ENCODE peak calls at places on chromosomes 7 and 10, in five cellular contexts. One of them, this sample, is unnamed.

GRCh38 chr10:15262036-15262713 is 93.7 kb upstream of the NMT2 start:
- DNase-seq in iris pigment epithelial cell: peak; percentile 40
- DNase-seq in WTC11: no peak
- DNase-seq in amygdala: no peak
- DNase-seq in HTR-8/SVneo: no peak
- DNase-seq in this sample: peak; percentile 56

GRCh38 chr7:88312061-88312663 is 5.5 kb upstream of the STEAP4 start:
- DNase-seq in iris pigment epithelial cell: peak; percentile 6
- DNase-seq in WTC11: no peak
- DNase-seq in amygdala: no peak
- DNase-seq in HTR-8/SVneo: no peak
- DNase-seq in this sample: no peak

GRCh38 chr10:28302668-28303488 is at the start of gene MPP7:
- DNase-seq in iris pigment epithelial cell: peak; percentile 99
- DNase-seq in WTC11: peak; percentile 95
- DNase-seq in amygdala: peak; percentile 94
- DNase-seq in HTR-8/SVneo: peak; percentile 95
- DNase-seq in this sample: peak; percentile 99

GRCh38 chr10:70053896-70054641 is 1.4 kb downstream of the MACROH2A2 start:
- DNase-seq in iris pigment epithelial cell: no peak
- DNase-seq in WTC11: peak; percentile 70
- DNase-seq in amygdala: no peak
- DNase-seq in HTR-8/SVneo: peak; percentile 33
- DNase-seq in this sample: peak; percentile 6

GRCh38 chr7:139931190-139932007 is 102.3 kb downstream of the TBXAS1 start:
- DNase-seq in iris pigment epithelial cell: no peak
- DNase-seq in WTC11: no peak
- DNase-seq in amygdala: no peak
- DNase-seq in HTR-8/SVneo: no peak
- DNase-seq in this sample: no peak

GRCh38 chr7:48262606-48263005 is 91.3 kb downstream of the ABCA13 start:
- DNase-seq in iris pigment epithelial cell: no peak
- DNase-seq in WTC11: no peak
- DNase-seq in amygdala: no peak
- DNase-seq in HTR-8/SVneo: no peak
- DNase-seq in this sample: no peak

GRCh38 chr7:114830952-114831351 is 90.9 kb upstream of the MDFIC start:
- DNase-seq in iris pigment epithelial cell: no peak
- DNase-seq in WTC11: no peak
- DNase-seq in amygdala: no peak
- DNase-seq in HTR-8/SVneo: no peak
- DNase-seq in this sample: no peak

GRCh38 chr10:115861455-115861854 is 411.6 kb downstream of the GFRA1 start:
- DNase-seq in iris pigment epithelial cell: peak; percentile 73
- DNase-seq in WTC11: no peak
- DNase-seq in amygdala: no peak
- DNase-seq in HTR-8/SVneo: no peak
- DNase-seq in this sample: no peak

GRCh38 chr10:125174360-125174759 is 14.0 kb upstream of the CTBP2 start:
- DNase-seq in iris pigment epithelial cell: no peak
- DNase-seq in WTC11: no peak
- DNase-seq in amygdala: no peak
- DNase-seq in HTR-8/SVneo: no peak
- DNase-seq in this sample: no peak

GRCh38 chr10:86413046-86413728 is 46.6 kb upstream of the GRID1 start:
- DNase-seq in iris pigment epithelial cell: peak; percentile 73
- DNase-seq in WTC11: no peak
- DNase-seq in amygdala: no peak
- DNase-seq in HTR-8/SVneo: no peak
- DNase-seq in this sample: no peak

GRCh38 chr10:77321868-77322267 is 315.7 kb downstream of the KCNMA1 start:
- DNase-seq in iris pigment epithelial cell: no peak
- DNase-seq in WTC11: no peak
- DNase-seq in amygdala: no peak
- DNase-seq in HTR-8/SVneo: no peak
- DNase-seq in this sample: no peak

GRCh38 chr10:78473016-78473415 is 439.4 kb downstream of the RPS24 start:
- DNase-seq in iris pigment epithelial cell: no peak
- DNase-seq in WTC11: peak; percentile 39
- DNase-seq in amygdala: no peak
- DNase-seq in HTR-8/SVneo: no peak
- DNase-seq in this sample: no peak

GRCh38 chr7:97307521-97308108 is 190.1 kb downstream of the SDHAF3 start:
- DNase-seq in iris pigment epithelial cell: peak; percentile 90
- DNase-seq in WTC11: no peak
- DNase-seq in amygdala: no peak
- DNase-seq in HTR-8/SVneo: no peak
- DNase-seq in this sample: no peak

GRCh38 chr7:43318188-43318587 is 205.7 kb downstream of the HECW1 start:
- DNase-seq in iris pigment epithelial cell: no peak
- DNase-seq in WTC11: no peak
- DNase-seq in amygdala: no peak
- DNase-seq in HTR-8/SVneo: no peak
- DNase-seq in this sample: no peak

GRCh38 chr7:537911-538634 is 18.4 kb upstream of the PDGFA start:
- DNase-seq in iris pigment epithelial cell: peak; percentile 72
- DNase-seq in WTC11: no peak
- DNase-seq in amygdala: no peak
- DNase-seq in HTR-8/SVneo: peak; percentile 99
- DNase-seq in this sample: peak; percentile 55

GRCh38 chr7:12094365-12094921 is 116.7 kb upstream of the TMEM106B start:
- DNase-seq in iris pigment epithelial cell: no peak
- DNase-seq in WTC11: peak; percentile 57
- DNase-seq in amygdala: no peak
- DNase-seq in HTR-8/SVneo: no peak
- DNase-seq in this sample: peak; percentile 64

GRCh38 chr7:117582219-117582704 is 102.4 kb downstream of the CFTR start:
- DNase-seq in iris pigment epithelial cell: peak; percentile 96
- DNase-seq in WTC11: peak; percentile 14
- DNase-seq in amygdala: no peak
- DNase-seq in HTR-8/SVneo: peak; percentile 72
- DNase-seq in this sample: peak; percentile 1

GRCh38 chr10:27815261-27815660 is 69.6 kb upstream of the MKX start:
- DNase-seq in iris pigment epithelial cell: no peak
- DNase-seq in WTC11: no peak
- DNase-seq in amygdala: no peak
- DNase-seq in HTR-8/SVneo: no peak
- DNase-seq in this sample: no peak

GRCh38 chr10:71473671-71474599 is 77.2 kb downstream of the CDH23 start:
- DNase-seq in iris pigment epithelial cell: no peak
- DNase-seq in WTC11: no peak
- DNase-seq in amygdala: no peak
- DNase-seq in HTR-8/SVneo: no peak
- DNase-seq in this sample: no peak

GRCh38 chr10:69344591-69345244 is 66.4 kb downstream of the HK1 start:
- DNase-seq in iris pigment epithelial cell: no peak
- DNase-seq in WTC11: no peak
- DNase-seq in amygdala: no peak
- DNase-seq in HTR-8/SVneo: no peak
- DNase-seq in this sample: no peak

GRCh38 chr10:36172574-36172973 is 530.5 kb upstream of the FZD8 start:
- DNase-seq in iris pigment epithelial cell: peak; percentile 90
- DNase-seq in WTC11: no peak
- DNase-seq in amygdala: no peak
- DNase-seq in HTR-8/SVneo: peak; percentile 26
- DNase-seq in this sample: no peak

GRCh38 chr10:70381491-70382421 is 669 bp downstream of the LRRC20 start:
- DNase-seq in iris pigment epithelial cell: no peak
- DNase-seq in WTC11: peak; percentile 62
- DNase-seq in amygdala: peak; percentile 50
- DNase-seq in HTR-8/SVneo: no peak
- DNase-seq in this sample: peak; percentile 21

GRCh38 chr7:153090757-153091156 is 331.2 kb downstream of the ACTR3B start:
- DNase-seq in iris pigment epithelial cell: no peak
- DNase-seq in WTC11: no peak
- DNase-seq in amygdala: no peak
- DNase-seq in HTR-8/SVneo: no peak
- DNase-seq in this sample: no peak

GRCh38 chr10:123703195-123703790 is 37.1 kb downstream of the GPR26 start:
- DNase-seq in iris pigment epithelial cell: no peak
- DNase-seq in WTC11: no peak
- DNase-seq in amygdala: no peak
- DNase-seq in HTR-8/SVneo: no peak
- DNase-seq in this sample: peak; percentile 23

GRCh38 chr7:83166-83840 is 109.1 kb upstream of the FAM20C start:
- DNase-seq in iris pigment epithelial cell: no peak
- DNase-seq in WTC11: no peak
- DNase-seq in amygdala: no peak
- DNase-seq in HTR-8/SVneo: no peak
- DNase-seq in this sample: no peak

GRCh38 chr7:102994567-102994966 is 80.0 kb downstream of the FBXL13 start:
- DNase-seq in iris pigment epithelial cell: no peak
- DNase-seq in WTC11: no peak
- DNase-seq in amygdala: no peak
- DNase-seq in HTR-8/SVneo: no peak
- DNase-seq in this sample: no peak

GRCh38 chr10:19815478-19816419 is 483 bp upstream of the PLXDC2 start:
- DNase-seq in iris pigment epithelial cell: peak; percentile 71
- DNase-seq in WTC11: peak; percentile 86
- DNase-seq in amygdala: peak; percentile 71
- DNase-seq in HTR-8/SVneo: no peak
- DNase-seq in this sample: peak; percentile 8

GRCh38 chr10:110006358-110007170 is 1.2 kb upstream of the ADD3 start:
- DNase-seq in iris pigment epithelial cell: peak; percentile 56
- DNase-seq in WTC11: no peak
- DNase-seq in amygdala: peak; percentile 74
- DNase-seq in HTR-8/SVneo: peak; percentile 54
- DNase-seq in this sample: no peak

GRCh38 chr7:105346593-105347322 is 42.0 kb downstream of the SRPK2 start:
- DNase-seq in iris pigment epithelial cell: peak; percentile 30
- DNase-seq in WTC11: no peak
- DNase-seq in amygdala: no peak
- DNase-seq in HTR-8/SVneo: no peak
- DNase-seq in this sample: no peak

GRCh38 chr10:29569778-29570177 is 65.0 kb downstream of the SVIL start:
- DNase-seq in iris pigment epithelial cell: no peak
- DNase-seq in WTC11: no peak
- DNase-seq in amygdala: no peak
- DNase-seq in HTR-8/SVneo: no peak
- DNase-seq in this sample: no peak

GRCh38 chr10:75744242-75744641 is 312.8 kb downstream of the LRMDA start:
- DNase-seq in iris pigment epithelial cell: no peak
- DNase-seq in WTC11: no peak
- DNase-seq in amygdala: no peak
- DNase-seq in HTR-8/SVneo: no peak
- DNase-seq in this sample: no peak

GRCh38 chr10:3324572-3324971 is 152.0 kb upstream of the PITRM1 start:
- DNase-seq in iris pigment epithelial cell: no peak
- DNase-seq in WTC11: no peak
- DNase-seq in amygdala: no peak
- DNase-seq in HTR-8/SVneo: no peak
- DNase-seq in this sample: no peak

GRCh38 chr10:73095479-73096021 is 1.1 kb downstream of the P4HA1 start:
- DNase-seq in iris pigment epithelial cell: peak; percentile 86
- DNase-seq in WTC11: peak; percentile 28
- DNase-seq in amygdala: peak; percentile 4
- DNase-seq in HTR-8/SVneo: peak; percentile 54
- DNase-seq in this sample: peak; percentile 52

GRCh38 chr7:65509368-65510186 is 135.9 kb downstream of the ZNF92 start:
- DNase-seq in iris pigment epithelial cell: no peak
- DNase-seq in WTC11: peak; percentile 13
- DNase-seq in amygdala: no peak
- DNase-seq in HTR-8/SVneo: no peak
- DNase-seq in this sample: no peak

GRCh38 chr7:29976265-29976664 is 13.3 kb downstream of the SCRN1 start:
- DNase-seq in iris pigment epithelial cell: peak; percentile 68
- DNase-seq in WTC11: no peak
- DNase-seq in amygdala: no peak
- DNase-seq in HTR-8/SVneo: no peak
- DNase-seq in this sample: no peak

GRCh38 chr7:27178366-27178765 is 4.2 kb upstream of the HOXA10 start:
- DNase-seq in iris pigment epithelial cell: no peak
- DNase-seq in WTC11: no peak
- DNase-seq in amygdala: no peak
- DNase-seq in HTR-8/SVneo: no peak
- DNase-seq in this sample: no peak

GRCh38 chr7:11313801-11314200 is 340.1 kb downstream of the PHF14 start:
- DNase-seq in iris pigment epithelial cell: no peak
- DNase-seq in WTC11: no peak
- DNase-seq in amygdala: no peak
- DNase-seq in HTR-8/SVneo: no peak
- DNase-seq in this sample: no peak

GRCh38 chr10:101297901-101298451 is 56.0 kb upstream of the BTRC start:
- DNase-seq in iris pigment epithelial cell: peak; percentile 56
- DNase-seq in WTC11: peak; percentile 92
- DNase-seq in amygdala: peak; percentile 16
- DNase-seq in HTR-8/SVneo: peak; percentile 74
- DNase-seq in this sample: peak; percentile 87

This sample was measured in T47D.